ENCODE peak calls at places on chromosomes 4 and X, in nine cellular contexts. P, U, I, Q, F, D, Y, N and S are unnamed samples. For H3K9me3, the result is how much of the 10 kb centered on the place peaks cover.

GRCh38 chr4:134944115-134944514 is 742.5 kb upstream of the PABPC4L start:
- DNase-seq in P (no peak), D (no peak), F (no peak), Y (no peak), I (no peak), N (no peak), Q (no peak), U (no peak), S (no peak)

GRCh38 chrX:3184176-3184930 is 143.1 kb downstream of the ARSF start:
- DNase-seq in Q (no peak), I (no peak), P (no peak), U (no peak), F (no peak), N (no peak), Y (peak), D (no peak), S (no peak)

GRCh38 chr4:128600410-128600809 is 209.1 kb upstream of the JADE1 start:
- DNase-seq in Q (no peak), I (no peak), U (no peak), Y (no peak), P (no peak), N (no peak), F (no peak), D (no peak), S (peak)

GRCh38 chr4:122652379-122652778 is 31.5 kb upstream of the IL21 start:
- DNase-seq in Y (no peak), D (no peak), N (peak), P (peak), F (no peak), I (no peak), U (no peak), Q (no peak), S (no peak)

GRCh38 chr4:165190591-165191212 is 16.7 kb upstream of the KLHL2 start:
- DNase-seq in N (no peak), Q (no peak), I (no peak), U (no peak), P (no peak), D (no peak), Y (no peak), F (no peak), S (no peak)

GRCh38 chr4:85783483-85783882 is 308.5 kb downstream of the ARHGAP24 start:
- DNase-seq in P (no peak), I (no peak), N (no peak), F (no peak), D (no peak), U (no peak), Y (no peak), Q (no peak), S (no peak)

GRCh38 chrX:2710496-2710895 is 19.4 kb downstream of the CD99 start:
- DNase-seq in F (no peak), D (no peak), Q (no peak), U (no peak), N (no peak), Y (peak), P (no peak), I (no peak), S (no peak)

GRCh38 chr4:6227412-6228157 is 27.2 kb upstream of the JAKMIP1 start:
- DNase-seq in P (no peak), I (peak), D (no peak), U (peak), Q (no peak), N (no peak), F (no peak), Y (peak), S (no peak)

GRCh38 chr4:74483226-74483911 is 38.4 kb downstream of the AREG start:
- DNase-seq in F (no peak), I (no peak), Y (no peak), U (no peak), P (no peak), N (no peak), Q (no peak), D (no peak), S (no peak)

GRCh38 chrX:110944323-110944761 is 148.7 kb upstream of the CHRDL1 start:
- DNase-seq in I (no peak), N (no peak), D (peak), Y (no peak), U (no peak), P (peak), Q (peak), F (peak), S (no peak)

GRCh38 chr4:112910109-112910736 is 139.2 kb upstream of the ANK2 start:
- DNase-seq in Q (no peak), U (no peak), I (no peak), D (no peak), Y (no peak), P (peak), F (no peak), N (no peak), S (no peak)

GRCh38 chrX:9312922-9313867 is 151.7 kb upstream of the TBL1X start:
- DNase-seq in Q (peak), D (no peak), I (peak), F (peak), P (peak), N (peak), Y (no peak), U (peak), S (peak)

GRCh38 chr4:3029464-3029863 is 44.9 kb downstream of the HTT-AS start:
- DNase-seq in N (no peak), Y (no peak), F (no peak), Q (no peak), U (no peak), D (no peak), P (no peak), I (no peak), S (no peak)

GRCh38 chr4:105666693-105667092 is 41.8 kb downstream of the INTS12 start:
- DNase-seq in N (no peak), Q (no peak), I (no peak), F (no peak), Y (no peak), D (no peak), P (peak), U (no peak), S (no peak)

GRCh38 chr4:152936446-152937279 is 540 bp downstream of the FHDC1 start:
- DNase-seq in N (no peak), P (peak), Y (no peak), D (peak), U (peak), F (peak), I (peak), Q (no peak), S (no peak)

GRCh38 chr4:158870282-158871049 is 101.6 kb downstream of the FNIP2 start:
- DNase-seq in D (peak), Y (no peak), I (no peak), F (no peak), Q (no peak), N (no peak), P (no peak), U (no peak), S (no peak)

GRCh38 chr4:75844151-75844662 is 58.0 kb downstream of the PPEF2 start:
- DNase-seq in P (no peak), N (no peak), U (no peak), D (no peak), F (no peak), Y (no peak), I (no peak), Q (no peak), S (no peak)

GRCh38 chr4:109302366-109303140 is at the start of gene COL25A1:
- DNase-seq in U (peak), I (peak), F (peak), P (peak), Y (peak), D (peak), Q (no peak), N (peak), S (peak)

DNA sequence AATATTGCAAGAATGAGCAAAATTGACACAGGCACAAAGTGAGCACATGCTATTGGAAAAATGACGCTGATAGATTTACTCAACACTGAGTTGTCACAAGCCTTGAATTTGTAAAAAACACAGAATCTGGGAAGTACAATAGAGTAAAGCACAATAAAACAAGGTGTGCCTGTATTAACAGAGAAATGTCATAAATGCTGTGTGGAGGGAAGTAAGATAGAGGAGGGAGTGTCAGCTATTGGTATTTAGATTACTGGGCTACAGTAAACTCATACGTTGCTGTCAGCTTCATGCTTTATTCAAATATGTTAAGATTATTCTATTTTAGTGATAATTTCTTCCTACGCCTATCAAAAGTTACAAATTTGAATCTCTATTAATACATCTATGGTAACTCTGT is 218.9 kb upstream of the SLC7A11 start:
- DNase-seq in F (no peak), I (no peak), U (no peak), N (no peak), Q (no peak), P (no peak), D (no peak), Y (no peak), S (no peak)
- H3K9me3 ChIP-seq in F (under half), I (under half), U (under half), N (under half), Q (under half), P (under half), D (under half), Y (under half), S (under half)

GRCh38 chr4:183130328-183131155 is 31.5 kb downstream of the WWC2 start:
- DNase-seq in I (no peak), N (peak), Q (no peak), U (no peak), F (no peak), P (no peak), Y (peak), D (no peak), S (peak)
- H3K27ac ChIP-seq in I (no peak), N (peak), Q (no peak), U (no peak), F (no peak), P (peak), Y (no peak), D (no peak), S (peak)

GRCh38 chr4:125085-125820 is 952 bp downstream of the ZNF718 start:
- DNase-seq in N (peak), Q (no peak), I (peak), U (peak), F (peak), P (peak), Y (no peak), D (peak), S (peak)
- H3K9me3 ChIP-seq in N (under half), Q (under half), I (under half), U (under half), F (under half), P (under half), Y (under half), D (under half), S (under half)

GRCh38 chr4:1232661-1233621 is 16.0 kb downstream of the CTBP1 start:
- DNase-seq in Q (no peak), N (no peak), Y (peak), I (no peak), D (peak), U (peak), P (no peak), F (peak), S (peak)
- H3K27ac ChIP-seq in Q (peak), N (no peak), Y (peak), I (peak), D (peak), U (no peak), P (no peak), F (no peak), S (peak)

GRCh38 chr4:101332424-101332823 is 14.9 kb downstream of the PPP3CA start:
- DNase-seq in I (no peak), U (no peak), D (no peak), N (no peak), Y (no peak), P (peak), F (no peak), Q (no peak), S (no peak)
- H3K9me3 ChIP-seq in I (under half), U (under half), D (under half), N (under half), Y (under half), P (under half), F (under half), Q (under half), S (under half)

GRCh38 chr4:118770741-118771187 is 65.2 kb downstream of the SEC24D start:
- DNase-seq in U (no peak), F (no peak), Q (no peak), D (no peak), I (no peak), Y (no peak), P (peak), N (no peak), S (no peak)
- H3K27ac ChIP-seq in U (no peak), F (no peak), Q (no peak), D (no peak), I (no peak), Y (peak), P (peak), N (peak), S (peak)